ENCODE peak calls at places on chromosome 5, in five cellular contexts. C is Peyer's patch; B is CD8-positive, alpha-beta memory T cell; W is effector memory CD4-positive, alpha-beta T cell; I is sigmoid colon. P is an unnamed sample.

GRCh38 chr5:36944607-36945225 is 68.1 kb downstream of the NIPBL start:
- DNase-seq in C (no peak), B (no peak), W (no peak), I (no peak), P (no peak)

GRCh38 chr5:124253421-124253820 is 493.0 kb downstream of the ZNF608 start:
- DNase-seq in C (no peak), B (no peak), W (no peak), I (no peak), P (no peak)

GRCh38 chr5:175306381-175306780 is 137.6 kb downstream of the DRD1 start:
- DNase-seq in C (no peak), B (no peak), W (no peak), I (no peak), P (no peak)

GRCh38 chr5:141672856-141673813 is 8.9 kb downstream of the ARAP3 start:
- DNase-seq in C (no peak), B (no peak), W (no peak), I (no peak), P (no peak)

GRCh38 chr5:132281856-132282614 is 12.2 kb upstream of the SLC22A4 start:
- DNase-seq in C (no peak), B (no peak), W (no peak), I (no peak), P (no peak)

GRCh38 chr5:10632110-10632903 is 68.4 kb downstream of the ANKRD33B start:
- DNase-seq in C (no peak), B (peak), W (no peak), I (peak), P (no peak)

GRCh38 chr5:144598451-144599068 is 427.9 kb downstream of the KCTD16 start:
- DNase-seq in C (no peak), B (no peak), W (no peak), I (no peak), P (peak)

GRCh38 chr5:114412509-114413171 is 50.8 kb downstream of the KCNN2 start:
- DNase-seq in C (no peak), B (no peak), W (no peak), I (no peak), P (no peak)

GRCh38 chr5:50440651-50441478 is at the start of gene EMB:
- DNase-seq in C (peak), B (peak), W (peak), I (peak), P (peak)

GRCh38 chr5:139982157-139982974 is 60.7 kb downstream of the NRG2 start:
- DNase-seq in C (no peak), B (no peak), W (no peak), I (no peak), P (no peak)

GRCh38 chr5:178227138-178227659 is 5.4 kb downstream of the PHYKPL start:
- DNase-seq in C (no peak), B (no peak), W (no peak), I (no peak), P (no peak)

GRCh38 chr5:96026334-96027065 is 64.8 kb upstream of the ELL2 start:
- DNase-seq in C (no peak), B (no peak), W (no peak), I (no peak), P (no peak)

GRCh38 chr5:132470596-132470995 is 20.0 kb downstream of the IRF1 start:
- DNase-seq in C (peak), B (no peak), W (no peak), I (peak), P (peak)

GRCh38 chr5:108983456-108984092 is 235.9 kb downstream of the FER start:
- DNase-seq in C (no peak), B (no peak), W (no peak), I (no peak), P (no peak)

GRCh38 chr5:111058064-111058463 is 13.4 kb upstream of the TSLP start:
- DNase-seq in C (no peak), B (no peak), W (no peak), I (no peak), P (no peak)

GRCh38 chr5:14742427-14743010 is 78.0 kb downstream of the OTULIN start:
- DNase-seq in C (no peak), B (no peak), W (no peak), I (no peak), P (no peak)

GRCh38 chr5:20245432-20245974 is 257.5 kb upstream of the CDH18 start:
- DNase-seq in C (no peak), B (no peak), W (no peak), I (no peak), P (no peak)

GRCh38 chr5:155263381-155263780 is 249.8 kb downstream of the KIF4B start:
- DNase-seq in C (no peak), B (no peak), W (no peak), I (no peak), P (no peak)

GRCh38 chr5:160432815-160433214 is 11.2 kb downstream of the PTTG1 start:
- DNase-seq in C (no peak), B (no peak), W (no peak), I (no peak), P (no peak)

GRCh38 chr5:10563132-10563939 is 534 bp upstream of the ANKRD33B start:
- DNase-seq in C (peak), B (peak), W (peak), I (peak), P (peak)

GRCh38 chr5:8864053-8864452 is 681.8 kb downstream of the SEMA5A start:
- DNase-seq in C (no peak), B (no peak), W (no peak), I (no peak), P (no peak)

GRCh38 chr5:57887851-57888621 is 405.4 kb upstream of the ACTBL2 start:
- DNase-seq in C (no peak), B (no peak), W (no peak), I (no peak), P (peak)

GRCh38 chr5:40447438-40447837 is 232.3 kb upstream of the PTGER4 start:
- DNase-seq in C (no peak), B (no peak), W (no peak), I (no peak), P (no peak)

GRCh38 chr5:72955143-72955767 is 586 bp upstream of the FCHO2 start:
- DNase-seq in C (peak), B (no peak), W (peak), I (peak), P (peak)

GRCh38 chr5:97909541-97909940 is 726.5 kb upstream of the RIOK2 start:
- DNase-seq in C (no peak), B (no peak), W (no peak), I (no peak), P (no peak)

GRCh38 chr5:168291961-168292782 is 727 bp downstream of the WWC1 start:
- DNase-seq in C (peak), B (no peak), W (no peak), I (no peak), P (no peak)

GRCh38 chr5:6722015-6722414 is 8.8 kb downstream of the TENT4A start:
- DNase-seq in C (peak), B (no peak), W (no peak), I (no peak), P (no peak)

GRCh38 chr5:93581738-93582414 is 857 bp upstream of the NR2F1-AS1 start:
- DNase-seq in C (no peak), B (no peak), W (no peak), I (peak), P (no peak)

GRCh38 chr5:141430332-141431113 is at the start of gene PCDHGA12:
- DNase-seq in C (no peak), B (no peak), W (no peak), I (no peak), P (peak)

GRCh38 chr5:59698774-59699173 is 194.8 kb downstream of the PDE4D start:
- DNase-seq in C (no peak), B (no peak), W (no peak), I (no peak), P (peak)

GRCh38 chr5:73302797-73303138 is 129.8 kb downstream of the TMEM174 start:
- DNase-seq in C (no peak), B (no peak), W (no peak), I (no peak), P (no peak)

GRCh38 chr5:130652178-130652577 is 512.9 kb downstream of the HINT1 start:
- DNase-seq in C (no peak), B (no peak), W (no peak), I (no peak), P (no peak)

GRCh38 chr5:172187118-172188032 is 649 bp downstream of the STK10 start:
- DNase-seq in C (peak), B (peak), W (peak), I (peak), P (peak)

GRCh38 chr5:69522035-69522434 is 29.4 kb downstream of the OCLN start:
- DNase-seq in C (no peak), B (no peak), W (no peak), I (no peak), P (no peak)

GRCh38 chr5:69517763-69518212 is 25.2 kb downstream of the OCLN start:
- DNase-seq in C (no peak), B (no peak), W (no peak), I (no peak), P (no peak)

DNA sequence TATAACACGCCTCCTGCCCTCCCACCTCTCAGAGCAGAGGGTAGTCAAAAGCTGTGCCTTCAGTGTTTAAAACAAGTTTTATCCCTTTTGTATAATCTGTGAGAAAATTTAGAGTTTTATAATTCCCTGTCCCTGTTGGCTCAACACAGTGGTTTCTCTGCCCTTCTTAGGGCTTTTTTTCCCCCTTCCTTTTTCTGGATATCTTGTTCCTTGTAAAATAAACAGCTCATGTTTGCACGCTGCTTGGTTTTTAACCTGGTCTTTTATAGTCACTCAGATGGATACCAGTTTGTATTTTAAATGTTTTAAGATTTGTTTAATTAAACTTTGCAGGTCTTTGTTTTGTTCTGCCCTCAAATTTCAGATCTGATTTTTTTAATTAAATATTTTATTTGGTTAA is 26.7 kb downstream of the OCLN start:
- DNase-seq in C (no peak), B (no peak), W (no peak), I (no peak), P (no peak)
- H3K27ac ChIP-seq in C (peak), B (no peak), W (no peak), I (no peak), P (peak)

GRCh38 chr5:135392256-135392655 is 6.8 kb downstream of the MACROH2A1 start:
- DNase-seq in C (no peak), B (no peak), W (no peak), I (no peak), P (no peak)

GRCh38 chr5:135388860-135389435 is 10.1 kb downstream of the MACROH2A1 start:
- DNase-seq in C (no peak), B (no peak), W (no peak), I (no peak), P (no peak)

GRCh38 chr5:135391869-135392255 is 7.2 kb downstream of the MACROH2A1 start:
- DNase-seq in C (peak), B (no peak), W (no peak), I (no peak), P (no peak)

GRCh38 chr5:135393229-135393628 is 5.8 kb downstream of the MACROH2A1 start:
- DNase-seq in C (no peak), B (no peak), W (no peak), I (no peak), P (peak)

GRCh38 chr5:135391123-135391868 is 7.7 kb downstream of the MACROH2A1 start:
- DNase-seq in C (no peak), B (no peak), W (no peak), I (no peak), P (no peak)
- H3K27ac ChIP-seq in C (peak), B (no peak), W (no peak), I (peak), P (peak)

GRCh38 chr5:138725885-138726457 is 27.3 kb upstream of the CTNNA1 start:
- DNase-seq in C (peak), B (no peak), W (no peak), I (peak), P (no peak)
- H3K27ac ChIP-seq in C (peak), B (no peak), W (no peak), I (peak), P (peak)

DNA sequence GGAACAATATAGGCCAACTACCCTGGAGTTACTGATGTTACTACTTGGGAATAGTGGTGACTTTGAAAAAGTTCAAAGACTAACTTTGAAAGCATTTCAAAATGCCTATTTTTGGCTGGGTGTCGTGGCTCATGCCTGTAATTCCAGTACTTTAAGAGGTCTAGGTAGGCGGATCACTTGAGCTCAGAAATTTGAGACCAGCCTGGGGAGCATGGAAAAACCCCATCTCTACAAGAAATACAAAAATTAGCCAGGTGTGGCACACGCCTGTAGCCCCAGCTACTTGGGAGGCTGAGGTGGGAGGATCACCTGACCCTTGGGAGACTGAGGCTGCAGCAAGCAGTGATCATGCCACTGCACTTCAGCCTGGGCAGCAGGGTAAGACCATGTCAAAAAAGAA is 105.3 kb downstream of the ARRDC3 start:
- DNase-seq in C (no peak), B (no peak), W (no peak), I (no peak), P (no peak)
- H3K27ac ChIP-seq in C (no peak), B (no peak), W (no peak), I (no peak), P (no peak)

DNA sequence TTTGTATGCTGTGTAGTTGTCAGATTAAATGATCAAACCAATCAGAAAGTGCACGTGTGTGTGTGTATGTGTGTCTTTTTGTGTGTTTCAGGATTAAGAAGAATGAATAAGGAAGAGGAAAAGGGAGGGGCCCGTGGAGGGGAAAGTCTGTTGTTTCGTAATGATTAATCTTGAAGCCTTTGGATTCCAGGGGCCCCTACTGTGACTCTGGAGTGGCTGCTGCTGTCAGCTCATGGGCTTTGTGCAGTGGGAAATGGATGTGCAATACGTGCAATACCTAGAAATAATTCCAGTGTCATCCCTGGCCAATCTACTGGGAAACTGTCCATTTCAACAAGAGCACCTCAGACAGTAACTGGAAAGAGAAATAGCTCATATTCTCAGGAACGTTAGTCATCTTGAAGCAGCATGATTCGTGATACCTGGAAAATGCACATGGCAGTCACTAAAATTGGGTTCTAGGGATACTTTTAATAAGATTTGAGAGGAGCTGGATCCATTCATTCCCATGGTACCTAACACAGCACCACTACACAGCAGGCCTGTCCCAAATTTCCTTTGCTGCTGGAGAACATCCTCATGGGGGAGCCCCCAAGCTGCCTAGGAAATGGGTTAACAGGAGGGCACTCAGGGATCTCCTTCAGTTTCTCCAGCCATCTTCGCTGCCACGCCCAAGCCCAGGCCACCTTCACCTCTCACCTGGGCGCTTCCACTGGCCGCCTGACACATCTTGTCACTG is 186.3 kb downstream of the NR3C1 start:
- DNase-seq in C (no peak), B (no peak), W (no peak), I (no peak), P (no peak)
- H3K27ac ChIP-seq in C (no peak), B (peak), W (no peak), I (no peak), P (no peak)

DNA sequence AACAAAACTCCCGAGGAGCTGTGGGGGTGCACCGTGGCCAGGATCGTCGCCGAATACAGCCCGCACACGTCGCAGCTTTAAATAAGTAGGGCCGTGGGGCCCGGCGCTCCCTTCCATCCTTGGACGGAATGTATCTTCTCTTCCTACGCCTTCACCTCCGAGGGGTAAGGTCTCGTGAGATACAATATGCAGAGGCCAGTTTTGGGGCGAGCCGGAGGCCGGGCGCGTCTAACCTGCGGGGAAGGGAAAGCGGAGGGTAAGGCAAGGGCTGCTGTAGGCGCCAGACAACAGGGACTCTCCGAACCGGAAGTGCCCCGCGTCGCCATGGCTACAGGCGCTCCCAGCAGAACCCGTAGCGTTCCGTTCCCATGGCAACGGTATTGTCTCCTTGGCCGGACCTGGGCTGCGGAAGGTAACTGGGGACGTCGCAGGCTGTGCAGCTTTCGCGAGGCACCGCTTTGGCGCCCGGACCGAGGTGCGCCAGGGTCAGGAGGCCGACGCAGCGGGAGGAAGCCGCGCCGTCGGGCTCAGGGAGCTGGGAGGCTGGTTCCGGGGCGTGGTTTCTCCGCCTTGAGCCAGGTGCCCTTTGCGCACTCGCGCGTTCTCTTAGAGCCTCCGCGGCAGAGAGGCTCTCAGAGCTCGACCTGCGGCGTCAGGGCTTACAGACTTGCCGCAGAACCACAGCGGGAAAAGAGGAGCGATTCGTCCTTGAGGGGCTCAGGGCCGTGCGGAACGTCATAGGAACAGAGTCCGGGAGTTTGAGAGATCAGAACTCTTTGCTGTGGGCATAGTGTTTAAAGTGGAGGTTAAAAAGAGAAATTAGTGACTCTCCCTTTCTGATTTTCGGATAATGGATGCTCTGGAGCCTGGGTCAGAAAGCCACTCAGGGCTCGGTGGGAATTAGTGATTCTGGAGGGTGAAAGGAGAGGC is at the start of gene TTC23L:
- DNase-seq in C (peak), B (peak), W (peak), I (peak), P (peak)
- H3K27ac ChIP-seq in C (peak), B (peak), W (peak), I (peak), P (peak)

P was measured in upper lobe of left lung.